ENCODE peak calls at places on chromosomes 7 and 10, in seven cellular contexts. One of them, this sample, is unnamed.

GRCh38 chr7:1706381-1706720 is 36.3 kb downstream of the ELFN1 start:
- DNase-seq in hippocampal formation: no peak
- DNase-seq in HT1080: no peak
- DNase-seq in naive thymus-derived CD8-positive, alpha-beta T cell: no peak
- DNase-seq in NCI-H1105 treated with DMSO at 0.1 percent for 48 hours: no peak
- DNase-seq in stimulated activated CD4-positive, alpha-beta T cell treated with anti-CD3 and anti-CD28 coated beads, Interleukin-15, amount 100 ng/mL, for 1 hour: no peak
- DNase-seq in right lobe of liver: no peak
- DNase-seq in this sample: no peak

GRCh38 chr10:132796846-132797245 is 10.9 kb upstream of the NKX6-2 start:
- DNase-seq in hippocampal formation: no peak
- DNase-seq in HT1080: no peak
- DNase-seq in naive thymus-derived CD8-positive, alpha-beta T cell: no peak
- DNase-seq in NCI-H1105 treated with DMSO at 0.1 percent for 48 hours: no peak
- DNase-seq in stimulated activated CD4-positive, alpha-beta T cell treated with anti-CD3 and anti-CD28 coated beads, Interleukin-15, amount 100 ng/mL, for 1 hour: no peak
- DNase-seq in right lobe of liver: no peak
- DNase-seq in this sample: no peak

GRCh38 chr10:100370976-100371706 is 24.1 kb downstream of the SCD start:
- DNase-seq in hippocampal formation: peak
- DNase-seq in HT1080: peak
- DNase-seq in naive thymus-derived CD8-positive, alpha-beta T cell: peak
- DNase-seq in NCI-H1105 treated with DMSO at 0.1 percent for 48 hours: no peak
- DNase-seq in stimulated activated CD4-positive, alpha-beta T cell treated with anti-CD3 and anti-CD28 coated beads, Interleukin-15, amount 100 ng/mL, for 1 hour: no peak
- DNase-seq in right lobe of liver: peak
- DNase-seq in this sample: peak

GRCh38 chr7:42389697-42390096 is 152.7 kb upstream of the GLI3 start:
- DNase-seq in hippocampal formation: no peak
- DNase-seq in HT1080: no peak
- DNase-seq in naive thymus-derived CD8-positive, alpha-beta T cell: no peak
- DNase-seq in NCI-H1105 treated with DMSO at 0.1 percent for 48 hours: no peak
- DNase-seq in stimulated activated CD4-positive, alpha-beta T cell treated with anti-CD3 and anti-CD28 coated beads, Interleukin-15, amount 100 ng/mL, for 1 hour: no peak
- DNase-seq in right lobe of liver: no peak
- DNase-seq in this sample: no peak

GRCh38 chr7:25311346-25311745 is 83.1 kb upstream of the NPVF start:
- DNase-seq in hippocampal formation: no peak
- DNase-seq in HT1080: peak
- DNase-seq in naive thymus-derived CD8-positive, alpha-beta T cell: no peak
- DNase-seq in NCI-H1105 treated with DMSO at 0.1 percent for 48 hours: no peak
- DNase-seq in stimulated activated CD4-positive, alpha-beta T cell treated with anti-CD3 and anti-CD28 coated beads, Interleukin-15, amount 100 ng/mL, for 1 hour: no peak
- DNase-seq in right lobe of liver: no peak
- DNase-seq in this sample: no peak

GRCh38 chr7:134720091-134720935 is 59.1 kb upstream of the CALD1 start:
- DNase-seq in hippocampal formation: no peak
- DNase-seq in HT1080: peak
- DNase-seq in naive thymus-derived CD8-positive, alpha-beta T cell: no peak
- DNase-seq in NCI-H1105 treated with DMSO at 0.1 percent for 48 hours: no peak
- DNase-seq in stimulated activated CD4-positive, alpha-beta T cell treated with anti-CD3 and anti-CD28 coated beads, Interleukin-15, amount 100 ng/mL, for 1 hour: no peak
- DNase-seq in right lobe of liver: no peak
- DNase-seq in this sample: no peak

GRCh38 chr10:119518176-119518575 is 24.3 kb downstream of the RGS10 start:
- DNase-seq in hippocampal formation: no peak
- DNase-seq in HT1080: no peak
- DNase-seq in naive thymus-derived CD8-positive, alpha-beta T cell: no peak
- DNase-seq in NCI-H1105 treated with DMSO at 0.1 percent for 48 hours: no peak
- DNase-seq in stimulated activated CD4-positive, alpha-beta T cell treated with anti-CD3 and anti-CD28 coated beads, Interleukin-15, amount 100 ng/mL, for 1 hour: no peak
- DNase-seq in right lobe of liver: no peak
- DNase-seq in this sample: no peak

GRCh38 chr10:106500585-106501525 is 663.7 kb downstream of the SORCS1 start:
- DNase-seq in hippocampal formation: no peak
- DNase-seq in HT1080: peak
- DNase-seq in naive thymus-derived CD8-positive, alpha-beta T cell: no peak
- DNase-seq in NCI-H1105 treated with DMSO at 0.1 percent for 48 hours: no peak
- DNase-seq in stimulated activated CD4-positive, alpha-beta T cell treated with anti-CD3 and anti-CD28 coated beads, Interleukin-15, amount 100 ng/mL, for 1 hour: no peak
- DNase-seq in right lobe of liver: no peak
- DNase-seq in this sample: no peak

GRCh38 chr7:27156901-27157716 is 634 bp upstream of the HOXA7 start:
- DNase-seq in hippocampal formation: no peak
- DNase-seq in HT1080: no peak
- DNase-seq in naive thymus-derived CD8-positive, alpha-beta T cell: no peak
- DNase-seq in NCI-H1105 treated with DMSO at 0.1 percent for 48 hours: no peak
- DNase-seq in stimulated activated CD4-positive, alpha-beta T cell treated with anti-CD3 and anti-CD28 coated beads, Interleukin-15, amount 100 ng/mL, for 1 hour: no peak
- DNase-seq in right lobe of liver: no peak
- DNase-seq in this sample: no peak

GRCh38 chr7:332646-333398 is 42.9 kb downstream of the FOXL3 start:
- DNase-seq in hippocampal formation: peak
- DNase-seq in HT1080: no peak
- DNase-seq in naive thymus-derived CD8-positive, alpha-beta T cell: peak
- DNase-seq in NCI-H1105 treated with DMSO at 0.1 percent for 48 hours: peak
- DNase-seq in stimulated activated CD4-positive, alpha-beta T cell treated with anti-CD3 and anti-CD28 coated beads, Interleukin-15, amount 100 ng/mL, for 1 hour: peak
- DNase-seq in right lobe of liver: peak
- DNase-seq in this sample: peak

GRCh38 chr10:121942749-121943148 is 14.9 kb upstream of the ATE1 start:
- DNase-seq in hippocampal formation: no peak
- DNase-seq in HT1080: peak
- DNase-seq in naive thymus-derived CD8-positive, alpha-beta T cell: no peak
- DNase-seq in NCI-H1105 treated with DMSO at 0.1 percent for 48 hours: no peak
- DNase-seq in stimulated activated CD4-positive, alpha-beta T cell treated with anti-CD3 and anti-CD28 coated beads, Interleukin-15, amount 100 ng/mL, for 1 hour: no peak
- DNase-seq in right lobe of liver: no peak
- DNase-seq in this sample: no peak

GRCh38 chr10:99403674-99404073 is 26.8 kb downstream of the GOT1 start:
- DNase-seq in hippocampal formation: peak
- DNase-seq in HT1080: peak
- DNase-seq in naive thymus-derived CD8-positive, alpha-beta T cell: no peak
- DNase-seq in NCI-H1105 treated with DMSO at 0.1 percent for 48 hours: no peak
- DNase-seq in stimulated activated CD4-positive, alpha-beta T cell treated with anti-CD3 and anti-CD28 coated beads, Interleukin-15, amount 100 ng/mL, for 1 hour: no peak
- DNase-seq in right lobe of liver: no peak
- DNase-seq in this sample: no peak

GRCh38 chr7:94969434-94970084 is 62.2 kb downstream of the PPP1R9A start:
- DNase-seq in hippocampal formation: no peak
- DNase-seq in HT1080: no peak
- DNase-seq in naive thymus-derived CD8-positive, alpha-beta T cell: no peak
- DNase-seq in NCI-H1105 treated with DMSO at 0.1 percent for 48 hours: no peak
- DNase-seq in stimulated activated CD4-positive, alpha-beta T cell treated with anti-CD3 and anti-CD28 coated beads, Interleukin-15, amount 100 ng/mL, for 1 hour: no peak
- DNase-seq in right lobe of liver: no peak
- DNase-seq in this sample: no peak

GRCh38 chr7:127252736-127253288 is at the start of gene GRM8:
- DNase-seq in hippocampal formation: peak
- DNase-seq in HT1080: peak
- DNase-seq in naive thymus-derived CD8-positive, alpha-beta T cell: peak
- DNase-seq in NCI-H1105 treated with DMSO at 0.1 percent for 48 hours: peak
- DNase-seq in stimulated activated CD4-positive, alpha-beta T cell treated with anti-CD3 and anti-CD28 coated beads, Interleukin-15, amount 100 ng/mL, for 1 hour: no peak
- DNase-seq in right lobe of liver: peak
- DNase-seq in this sample: peak

GRCh38 chr10:88832376-88832775 is 19.3 kb downstream of the ANKRD22 start:
- DNase-seq in hippocampal formation: no peak
- DNase-seq in HT1080: no peak
- DNase-seq in naive thymus-derived CD8-positive, alpha-beta T cell: no peak
- DNase-seq in NCI-H1105 treated with DMSO at 0.1 percent for 48 hours: no peak
- DNase-seq in stimulated activated CD4-positive, alpha-beta T cell treated with anti-CD3 and anti-CD28 coated beads, Interleukin-15, amount 100 ng/mL, for 1 hour: no peak
- DNase-seq in right lobe of liver: no peak
- DNase-seq in this sample: no peak

GRCh38 chr7:29345590-29345989 is 151.0 kb downstream of the CHN2 start:
- DNase-seq in hippocampal formation: peak
- DNase-seq in HT1080: no peak
- DNase-seq in naive thymus-derived CD8-positive, alpha-beta T cell: peak
- DNase-seq in NCI-H1105 treated with DMSO at 0.1 percent for 48 hours: peak
- DNase-seq in stimulated activated CD4-positive, alpha-beta T cell treated with anti-CD3 and anti-CD28 coated beads, Interleukin-15, amount 100 ng/mL, for 1 hour: no peak
- DNase-seq in right lobe of liver: peak
- DNase-seq in this sample: peak

GRCh38 chr10:31924833-31925232 is 3.8 kb downstream of the ARHGAP12 start:
- DNase-seq in hippocampal formation: no peak
- DNase-seq in HT1080: no peak
- DNase-seq in naive thymus-derived CD8-positive, alpha-beta T cell: no peak
- DNase-seq in NCI-H1105 treated with DMSO at 0.1 percent for 48 hours: no peak
- DNase-seq in stimulated activated CD4-positive, alpha-beta T cell treated with anti-CD3 and anti-CD28 coated beads, Interleukin-15, amount 100 ng/mL, for 1 hour: no peak
- DNase-seq in right lobe of liver: no peak
- DNase-seq in this sample: no peak

GRCh38 chr10:97766106-97766810 is 5.5 kb downstream of the SFRP5 start:
- DNase-seq in hippocampal formation: no peak
- DNase-seq in HT1080: no peak
- DNase-seq in naive thymus-derived CD8-positive, alpha-beta T cell: no peak
- DNase-seq in NCI-H1105 treated with DMSO at 0.1 percent for 48 hours: no peak
- DNase-seq in stimulated activated CD4-positive, alpha-beta T cell treated with anti-CD3 and anti-CD28 coated beads, Interleukin-15, amount 100 ng/mL, for 1 hour: no peak
- DNase-seq in right lobe of liver: no peak
- DNase-seq in this sample: no peak

GRCh38 chr10:99742240-99742639 is 10.2 kb downstream of the CUTC start:
- DNase-seq in hippocampal formation: no peak
- DNase-seq in HT1080: no peak
- DNase-seq in naive thymus-derived CD8-positive, alpha-beta T cell: no peak
- DNase-seq in NCI-H1105 treated with DMSO at 0.1 percent for 48 hours: no peak
- DNase-seq in stimulated activated CD4-positive, alpha-beta T cell treated with anti-CD3 and anti-CD28 coated beads, Interleukin-15, amount 100 ng/mL, for 1 hour: no peak
- DNase-seq in right lobe of liver: no peak
- DNase-seq in this sample: no peak

GRCh38 chr10:51510231-51510630 is 189.2 kb downstream of the CSTF2T start:
- DNase-seq in hippocampal formation: no peak
- DNase-seq in HT1080: no peak
- DNase-seq in naive thymus-derived CD8-positive, alpha-beta T cell: no peak
- DNase-seq in NCI-H1105 treated with DMSO at 0.1 percent for 48 hours: no peak
- DNase-seq in stimulated activated CD4-positive, alpha-beta T cell treated with anti-CD3 and anti-CD28 coated beads, Interleukin-15, amount 100 ng/mL, for 1 hour: no peak
- DNase-seq in right lobe of liver: no peak
- DNase-seq in this sample: no peak

GRCh38 chr7:86926732-86927131 is 132.7 kb downstream of the ELAPOR2 start:
- DNase-seq in hippocampal formation: no peak
- DNase-seq in HT1080: peak
- DNase-seq in naive thymus-derived CD8-positive, alpha-beta T cell: peak
- DNase-seq in NCI-H1105 treated with DMSO at 0.1 percent for 48 hours: peak
- DNase-seq in stimulated activated CD4-positive, alpha-beta T cell treated with anti-CD3 and anti-CD28 coated beads, Interleukin-15, amount 100 ng/mL, for 1 hour: no peak
- DNase-seq in right lobe of liver: no peak
- DNase-seq in this sample: no peak

GRCh38 chr7:44101966-44102845 is 1.9 kb upstream of the AEBP1 start:
- DNase-seq in hippocampal formation: no peak
- DNase-seq in HT1080: peak
- DNase-seq in naive thymus-derived CD8-positive, alpha-beta T cell: no peak
- DNase-seq in NCI-H1105 treated with DMSO at 0.1 percent for 48 hours: no peak
- DNase-seq in stimulated activated CD4-positive, alpha-beta T cell treated with anti-CD3 and anti-CD28 coated beads, Interleukin-15, amount 100 ng/mL, for 1 hour: no peak
- DNase-seq in right lobe of liver: no peak
- DNase-seq in this sample: peak

GRCh38 chr7:127713758-127714157 is 61.8 kb downstream of the SND1 start:
- DNase-seq in hippocampal formation: no peak
- DNase-seq in HT1080: no peak
- DNase-seq in naive thymus-derived CD8-positive, alpha-beta T cell: no peak
- DNase-seq in NCI-H1105 treated with DMSO at 0.1 percent for 48 hours: no peak
- DNase-seq in stimulated activated CD4-positive, alpha-beta T cell treated with anti-CD3 and anti-CD28 coated beads, Interleukin-15, amount 100 ng/mL, for 1 hour: no peak
- DNase-seq in right lobe of liver: no peak
- DNase-seq in this sample: no peak

GRCh38 chr10:132785433-132786278 is at the start of gene NKX6-2:
- DNase-seq in hippocampal formation: peak
- DNase-seq in HT1080: no peak
- DNase-seq in naive thymus-derived CD8-positive, alpha-beta T cell: no peak
- DNase-seq in NCI-H1105 treated with DMSO at 0.1 percent for 48 hours: no peak
- DNase-seq in stimulated activated CD4-positive, alpha-beta T cell treated with anti-CD3 and anti-CD28 coated beads, Interleukin-15, amount 100 ng/mL, for 1 hour: no peak
- DNase-seq in right lobe of liver: no peak
- DNase-seq in this sample: no peak

GRCh38 chr7:14228341-14228740 is 238.9 kb upstream of the ETV1 start:
- DNase-seq in hippocampal formation: no peak
- DNase-seq in HT1080: no peak
- DNase-seq in naive thymus-derived CD8-positive, alpha-beta T cell: no peak
- DNase-seq in NCI-H1105 treated with DMSO at 0.1 percent for 48 hours: no peak
- DNase-seq in stimulated activated CD4-positive, alpha-beta T cell treated with anti-CD3 and anti-CD28 coated beads, Interleukin-15, amount 100 ng/mL, for 1 hour: no peak
- DNase-seq in right lobe of liver: no peak
- DNase-seq in this sample: no peak

GRCh38 chr7:78149787-78150186 is 351.2 kb downstream of the PHTF2 start:
- DNase-seq in hippocampal formation: no peak
- DNase-seq in HT1080: peak
- DNase-seq in naive thymus-derived CD8-positive, alpha-beta T cell: no peak
- DNase-seq in NCI-H1105 treated with DMSO at 0.1 percent for 48 hours: no peak
- DNase-seq in stimulated activated CD4-positive, alpha-beta T cell treated with anti-CD3 and anti-CD28 coated beads, Interleukin-15, amount 100 ng/mL, for 1 hour: no peak
- DNase-seq in right lobe of liver: no peak
- DNase-seq in this sample: no peak

GRCh38 chr7:5477723-5478531 is 54.3 kb upstream of the TNRC18 start:
- DNase-seq in hippocampal formation: no peak
- DNase-seq in HT1080: no peak
- DNase-seq in naive thymus-derived CD8-positive, alpha-beta T cell: peak
- DNase-seq in NCI-H1105 treated with DMSO at 0.1 percent for 48 hours: no peak
- DNase-seq in stimulated activated CD4-positive, alpha-beta T cell treated with anti-CD3 and anti-CD28 coated beads, Interleukin-15, amount 100 ng/mL, for 1 hour: no peak
- DNase-seq in right lobe of liver: no peak
- DNase-seq in this sample: no peak

GRCh38 chr10:11178606-11179221 is 161.0 kb downstream of the CELF2 start:
- DNase-seq in hippocampal formation: no peak
- DNase-seq in HT1080: peak
- DNase-seq in naive thymus-derived CD8-positive, alpha-beta T cell: peak
- DNase-seq in NCI-H1105 treated with DMSO at 0.1 percent for 48 hours: no peak
- DNase-seq in stimulated activated CD4-positive, alpha-beta T cell treated with anti-CD3 and anti-CD28 coated beads, Interleukin-15, amount 100 ng/mL, for 1 hour: peak
- DNase-seq in right lobe of liver: no peak
- DNase-seq in this sample: peak

GRCh38 chr10:122128357-122128756 is 139.4 kb downstream of the TACC2 start:
- DNase-seq in hippocampal formation: no peak
- DNase-seq in HT1080: no peak
- DNase-seq in naive thymus-derived CD8-positive, alpha-beta T cell: no peak
- DNase-seq in NCI-H1105 treated with DMSO at 0.1 percent for 48 hours: no peak
- DNase-seq in stimulated activated CD4-positive, alpha-beta T cell treated with anti-CD3 and anti-CD28 coated beads, Interleukin-15, amount 100 ng/mL, for 1 hour: no peak
- DNase-seq in right lobe of liver: no peak
- DNase-seq in this sample: peak

GRCh38 chr10:44293306-44293778 is 91.6 kb downstream of the CXCL12 start:
- DNase-seq in hippocampal formation: no peak
- DNase-seq in HT1080: no peak
- DNase-seq in naive thymus-derived CD8-positive, alpha-beta T cell: no peak
- DNase-seq in NCI-H1105 treated with DMSO at 0.1 percent for 48 hours: no peak
- DNase-seq in stimulated activated CD4-positive, alpha-beta T cell treated with anti-CD3 and anti-CD28 coated beads, Interleukin-15, amount 100 ng/mL, for 1 hour: no peak
- DNase-seq in right lobe of liver: no peak
- DNase-seq in this sample: peak

GRCh38 chr10:96618648-96619047 is 31.8 kb upstream of the TM9SF3 start:
- DNase-seq in hippocampal formation: peak
- DNase-seq in HT1080: no peak
- DNase-seq in naive thymus-derived CD8-positive, alpha-beta T cell: no peak
- DNase-seq in NCI-H1105 treated with DMSO at 0.1 percent for 48 hours: peak
- DNase-seq in stimulated activated CD4-positive, alpha-beta T cell treated with anti-CD3 and anti-CD28 coated beads, Interleukin-15, amount 100 ng/mL, for 1 hour: no peak
- DNase-seq in right lobe of liver: no peak
- DNase-seq in this sample: peak

GRCh38 chr10:125190414-125190813 is 30.1 kb upstream of the CTBP2 start:
- DNase-seq in hippocampal formation: no peak
- DNase-seq in HT1080: no peak
- DNase-seq in naive thymus-derived CD8-positive, alpha-beta T cell: no peak
- DNase-seq in NCI-H1105 treated with DMSO at 0.1 percent for 48 hours: no peak
- DNase-seq in stimulated activated CD4-positive, alpha-beta T cell treated with anti-CD3 and anti-CD28 coated beads, Interleukin-15, amount 100 ng/mL, for 1 hour: no peak
- DNase-seq in right lobe of liver: no peak
- DNase-seq in this sample: no peak